ENCODE peak calls at places on chromosome 5, in four cellular contexts. F is Peyer's patch, M is right lobe of liver, B is heart left ventricle. I is an unnamed sample. For H3K4me1, the result is how much of the 10 kb centered on the place peaks cover.

GRCh38 chr5:104347119-104347708 is 784.6 kb upstream of the NUDT12 start:
- DNase-seq in M (no peak), B (no peak), F (no peak), I (no peak)

GRCh38 chr5:39013938-39014337 is 60.3 kb downstream of the RICTOR start:
- DNase-seq in B (no peak), F (no peak), M (no peak), I (no peak)

GRCh38 chr5:139633295-139634027 is 14.7 kb upstream of the CXXC5 start:
- DNase-seq in F (peak), M (peak), B (peak), I (peak)

GRCh38 chr5:108818613-108819272 is 71.0 kb downstream of the FER start:
- DNase-seq in B (no peak), F (no peak), M (no peak), I (no peak)

GRCh38 chr5:107389130-107389553 is 281.6 kb downstream of the EFNA5 start:
- DNase-seq in F (peak), M (no peak), B (no peak), I (no peak)

GRCh38 chr5:179266291-179267070 is 78.8 kb downstream of the ADAMTS2 start:
- DNase-seq in B (no peak), M (peak), F (no peak), I (no peak)

GRCh38 chr5:140978260-140978659 is 12.0 kb downstream of the PCDHAC2 start:
- DNase-seq in M (peak), B (no peak), F (no peak), I (no peak)

GRCh38 chr5:178555771-178556211 is 34.4 kb downstream of the COL23A1 start:
- DNase-seq in F (no peak), B (no peak), M (no peak), I (no peak)

GRCh38 chr5:124401247-124402143 is 344.9 kb downstream of the ZNF608 start:
- DNase-seq in F (no peak), B (no peak), M (no peak), I (no peak)

GRCh38 chr5:157148734-157149615 is 6.3 kb upstream of the MED7 start:
- DNase-seq in F (peak), B (peak), M (peak), I (peak)

GRCh38 chr5:1255081-1255561 is 29.9 kb downstream of the SLC6A18 start:
- DNase-seq in B (no peak), M (no peak), F (peak), I (peak)

GRCh38 chr5:140339636-140340035 is 6.8 kb downstream of the HBEGF start:
- DNase-seq in F (no peak), M (no peak), B (no peak), I (no peak)

GRCh38 chr5:111582962-111583669 is 70.8 kb upstream of the STARD4 start:
- DNase-seq in M (no peak), B (no peak), F (no peak), I (no peak)

GRCh38 chr5:170329524-170329923 is 31.9 kb upstream of the LCP2 start:
- DNase-seq in M (no peak), F (no peak), B (no peak), I (no peak)

GRCh38 chr5:82735160-82735789 is 341.9 kb downstream of the TMEM167A start:
- DNase-seq in B (no peak), M (no peak), F (no peak), I (no peak)

GRCh38 chr5:9545301-9545958 is 445 bp downstream of the SEMA5A start:
- DNase-seq in F (no peak), B (peak), M (no peak), I (peak)

GRCh38 chr5:169742773-169743296 is 105.8 kb downstream of the DOCK2 start:
- DNase-seq in F (no peak), B (peak), M (no peak), I (peak)

GRCh38 chr5:56440871-56441740 is 208.0 kb upstream of the ANKRD55 start:
- DNase-seq in B (no peak), M (no peak), F (no peak), I (no peak)

GRCh38 chr5:65916066-65916465 is 10.3 kb upstream of the ERBIN start:
- DNase-seq in B (no peak), M (no peak), F (no peak), I (no peak)

GRCh38 chr5:93349613-93350012 is 231.4 kb downstream of the NR2F1-AS1 start:
- DNase-seq in F (no peak), B (no peak), M (no peak), I (no peak)

GRCh38 chr5:142290574-142291299 is 34.1 kb downstream of the SPRY4 start:
- DNase-seq in B (peak), M (no peak), F (no peak), I (no peak)

GRCh38 chr5:34524123-34524522 is 132.0 kb upstream of the RAI14 start:
- DNase-seq in B (no peak), F (no peak), M (no peak), I (no peak)

GRCh38 chr5:73454379-73455036 is 5.9 kb upstream of the FOXD1 start:
- DNase-seq in M (no peak), F (no peak), B (no peak), I (no peak)

GRCh38 chr5:119344231-119344630 is 11.6 kb upstream of the TNFAIP8 start:
- DNase-seq in B (no peak), F (no peak), M (no peak), I (no peak)

GRCh38 chr5:60483046-60483445 is 216.9 kb downstream of the DEPDC1B start:
- DNase-seq in F (no peak), B (no peak), M (no peak), I (no peak)

GRCh38 chr5:10427978-10428377 is 13.7 kb upstream of the ROPN1L start:
- DNase-seq in M (no peak), B (no peak), F (no peak), I (no peak)

GRCh38 chr5:10786835-10787234 is 25.8 kb upstream of the DAP start:
- DNase-seq in B (no peak), F (no peak), M (no peak), I (no peak)

GRCh38 chr5:153523831-153524230 is 33.4 kb downstream of the GRIA1 start:
- DNase-seq in B (peak), M (no peak), F (no peak), I (peak)

GRCh38 chr5:15746833-15747232 is 246.9 kb downstream of the FBXL7 start:
- DNase-seq in B (no peak), M (no peak), F (no peak), I (no peak)

GRCh38 chr5:59532979-59533729 is 360.4 kb downstream of the PDE4D start:
- DNase-seq in F (no peak), B (no peak), M (no peak), I (no peak)

GRCh38 chr5:171647043-171647899 is 138.3 kb upstream of the SMIM23 start:
- DNase-seq in M (no peak), F (no peak), B (peak), I (no peak)

GRCh38 chr5:124395287-124395686 is 351.2 kb downstream of the ZNF608 start:
- DNase-seq in M (no peak), F (no peak), B (no peak), I (no peak)

GRCh38 chr5:180804129-180804601 is 1.6 kb upstream of the MGAT1 start:
- DNase-seq in M (no peak), B (no peak), F (peak), I (no peak)

GRCh38 chr5:84032404-84032803 is 311.7 kb upstream of the HAPLN1 start:
- DNase-seq in F (no peak), B (no peak), M (no peak), I (no peak)

GRCh38 chr5:137646761-137647160 is 89.1 kb downstream of the KLHL3 start:
- DNase-seq in B (no peak), F (no peak), M (no peak), I (no peak)

GRCh38 chr5:113202904-113203716 is 226.5 kb downstream of the DCP2 start:
- DNase-seq in M (peak), F (no peak), B (peak), I (peak)

GRCh38 chr5:78235289-78235688 is 59.2 kb downstream of the AP3B1 start:
- DNase-seq in F (no peak), B (no peak), M (no peak), I (no peak)

GRCh38 chr5:73395274-73395673 is 53.3 kb downstream of the FOXD1 start:
- DNase-seq in F (no peak), M (no peak), B (no peak), I (no peak)

GRCh38 chr5:101676646-101677045 is 619.4 kb downstream of the SLCO4C1 start:
- DNase-seq in M (no peak), F (no peak), B (no peak), I (no peak)

GRCh38 chr5:26419987-26420386 is 618.4 kb downstream of the CDH9 start:
- DNase-seq in M (no peak), B (no peak), F (no peak), I (no peak)
- H3K4me1 ChIP-seq in M (under half), B (under half), F (under half), I (under half)

DNA sequence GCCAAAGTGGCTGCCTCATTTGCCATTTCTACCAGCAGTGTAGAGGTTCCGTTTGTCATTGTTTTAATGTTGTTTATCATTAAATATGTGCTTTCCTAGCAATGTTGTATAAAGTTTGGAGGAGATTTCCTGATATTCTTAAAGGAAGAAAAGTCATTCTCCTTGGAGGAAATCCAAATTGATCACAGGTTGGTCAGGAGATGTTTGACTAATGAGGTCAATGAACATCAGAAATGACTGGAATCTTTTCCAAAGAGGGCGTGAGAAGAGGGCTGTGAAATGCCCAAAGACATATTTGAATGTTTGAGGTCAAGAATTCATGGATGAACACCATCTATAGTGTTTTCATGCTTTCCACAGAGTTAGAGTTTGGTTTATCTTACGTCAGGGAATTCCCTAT is 471.3 kb downstream of the MAT2B start:
- DNase-seq in M (no peak), F (no peak), B (no peak), I (no peak)
- H3K27ac ChIP-seq in M (no peak), F (no peak), B (no peak), I (no peak)

DNA sequence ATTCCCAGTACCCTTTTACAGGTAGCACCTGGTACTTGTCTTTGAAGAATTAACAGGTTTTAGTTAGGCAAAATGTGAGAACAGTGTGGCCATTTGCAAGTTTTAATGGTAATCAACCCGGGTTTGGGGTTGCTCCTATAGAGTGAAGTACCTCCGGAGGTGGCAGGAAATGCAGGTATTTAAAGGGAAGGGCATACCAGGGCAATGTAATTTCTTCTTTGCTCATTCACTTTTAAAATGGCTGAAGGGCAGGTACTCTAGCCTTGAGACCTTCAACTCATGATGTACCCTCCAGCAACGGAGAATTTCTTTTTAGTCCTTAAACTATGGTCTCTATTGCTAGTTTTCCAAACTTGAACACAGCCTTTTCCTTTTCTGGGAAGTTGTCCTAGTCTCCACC is 1.3 kb upstream of the HSPA4 start:
- DNase-seq in B (no peak), F (no peak), M (no peak), I (no peak)
- H3K4me3 ChIP-seq in B (peak), F (peak), M (peak), I (peak)

GRCh38 chr5:88776692-88777091 is 106.3 kb downstream of the MEF2C start:
- DNase-seq in M (no peak), B (no peak), F (no peak), I (no peak)
- H3K4me1 ChIP-seq in M (under half), B (under half), F (under half), I (under half)

GRCh38 chr5:135693371-135693955 is 114.7 kb upstream of the CXCL14 start:
- DNase-seq in F (no peak), M (no peak), B (no peak), I (no peak)

GRCh38 chr5:135689506-135689905 is 110.7 kb upstream of the CXCL14 start:
- DNase-seq in F (no peak), M (no peak), B (no peak), I (no peak)

GRCh38 chr5:135694016-135694415 is 115.2 kb upstream of the CXCL14 start:
- DNase-seq in F (no peak), M (no peak), B (no peak), I (no peak)

GRCh38 chr5:135688385-135688784 is 109.6 kb upstream of the CXCL14 start:
- DNase-seq in F (no peak), B (no peak), M (no peak), I (no peak)

DNA sequence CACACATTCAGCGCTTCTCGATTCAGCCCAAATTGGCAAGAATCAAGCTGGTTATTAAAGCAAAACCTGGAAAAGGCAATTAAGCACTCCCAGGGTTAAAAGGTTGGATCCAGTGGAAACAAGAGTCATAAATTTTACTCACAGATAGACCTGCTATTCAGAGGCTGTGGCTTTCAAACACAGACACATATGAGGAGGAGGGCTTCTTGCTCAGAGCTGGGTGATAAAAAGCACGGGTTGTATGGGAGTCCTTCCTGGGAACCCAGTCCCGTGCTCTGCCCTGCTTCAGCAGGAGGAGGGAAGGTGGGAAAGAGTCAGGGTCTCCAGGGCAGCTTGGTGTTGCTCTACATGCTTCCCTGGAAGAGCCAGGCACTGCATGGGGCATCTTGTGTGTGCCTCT is 112.3 kb upstream of the CXCL14 start:
- DNase-seq in M (no peak), B (no peak), F (no peak), I (no peak)
- H3K27ac ChIP-seq in M (no peak), B (no peak), F (no peak), I (no peak)

GRCh38 chr5:151219789-151220188 is 4.1 kb downstream of the CCDC69 start:
- DNase-seq in B (no peak), M (no peak), F (no peak), I (no peak)
- H3K4me3 ChIP-seq in B (no peak), M (no peak), F (no peak), I (no peak)

DNA sequence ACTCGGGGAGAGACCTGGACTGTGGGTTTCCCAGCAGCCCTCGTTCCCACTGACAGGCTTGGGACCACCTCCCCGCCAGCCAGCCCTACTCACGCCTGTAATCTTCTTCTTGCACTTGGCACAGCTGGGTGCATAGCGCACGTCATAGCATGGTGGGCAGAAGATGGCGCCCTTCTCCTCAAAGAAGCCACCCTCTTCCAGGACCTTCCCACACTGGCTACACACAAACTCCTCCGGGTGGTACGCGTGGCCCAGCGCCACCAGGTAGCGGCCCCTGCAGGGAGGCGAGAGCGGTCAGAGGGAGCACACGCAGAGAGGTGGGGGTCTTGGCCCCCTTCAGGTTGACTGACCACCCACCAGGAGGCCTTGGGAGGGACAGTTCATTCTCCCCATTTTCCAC is 9.4 kb downstream of the PDLIM7 start:
- DNase-seq in B (no peak), M (no peak), F (no peak), I (no peak)
- H3K4me1 ChIP-seq in B (under half), M (under half), F (under half), I (under half)